ENCODE peak calls at places on chromosomes 7 and 10, in four cellular contexts. I, P, B and A are unnamed samples.
A peak's percentile ranks its signal among the peaks of the same experiment; 100 is the strongest.

GRCh38 chr10:129861776-129862530 is 102.1 kb downstream of the EBF3 start:
- DNase-seq in I (no peak), P (no peak), B (no peak), A (no peak)

GRCh38 chr7:26522633-26523032 is 231.0 kb downstream of the SNX10 start:
- DNase-seq in I (no peak), P (no peak), B (no peak), A (no peak)

GRCh38 chr10:8159628-8160165 is 105.2 kb downstream of the GATA3 start:
- DNase-seq in I (no peak), P (no peak), B (no peak), A (no peak)

GRCh38 chr7:17532861-17533404 is 234.5 kb downstream of the AHR start:
- DNase-seq in I (no peak), P (no peak), B (no peak), A (peak; percentile 84)

GRCh38 chr7:149422065-149422913 is 38.6 kb downstream of the ZNF777 start:
- DNase-seq in I (peak; percentile 65), P (peak; percentile 48), B (peak; percentile 69), A (peak; percentile 97)

GRCh38 chr10:100888957-100889356 is 23.8 kb upstream of the SLF2 start:
- DNase-seq in I (no peak), P (no peak), B (no peak), A (no peak)

GRCh38 chr7:3887071-3887691 is 586.1 kb downstream of the SDK1 start:
- DNase-seq in I (no peak), P (no peak), B (no peak), A (no peak)

GRCh38 chr10:28676297-28676967 is 889 bp upstream of the BAMBI start:
- DNase-seq in I (no peak), P (no peak), B (peak; percentile 2), A (no peak)

GRCh38 chr7:136405931-136406777 is 429.0 kb upstream of the MTPN start:
- DNase-seq in I (peak; percentile 57), P (no peak), B (no peak), A (peak; percentile 68)

GRCh38 chr7:157540606-157541294 is 203.9 kb downstream of the DNAJB6 start:
- DNase-seq in I (no peak), P (no peak), B (no peak), A (no peak)

GRCh38 chr7:92769361-92769633 is 67.1 kb downstream of the CDK6 start:
- DNase-seq in I (no peak), P (no peak), B (no peak), A (no peak)

GRCh38 chr10:79312601-79313187 is 34.6 kb upstream of the PPIF start:
- DNase-seq in I (no peak), P (no peak), B (no peak), A (no peak)